ENCODE peak calls at places on chromosomes 12 and 14, in five cellular contexts. One of them, this sample, is unnamed.

GRCh38 chr12:80352476-80352875 is 91.6 kb upstream of the PTPRQ start:
- DNase-seq in dorsolateral prefrontal cortex: no peak
- DNase-seq in BJ: no peak
- DNase-seq in iris pigment epithelial cell: peak
- DNase-seq in stimulated activated naive CD8-positive, alpha-beta T cell treated with anti-CD3 and anti-CD28 coated beads, Interleukin-15, Interleukin-2, amounts not matched to agents 100 U/mL and 50 U/mL, for 24 hours: no peak
- DNase-seq in this sample: no peak

GRCh38 chr14:73610692-73611091 is 1.6 kb upstream of the ACOT6 start:
- DNase-seq in dorsolateral prefrontal cortex: no peak
- DNase-seq in BJ: no peak
- DNase-seq in iris pigment epithelial cell: peak
- DNase-seq in stimulated activated naive CD8-positive, alpha-beta T cell treated with anti-CD3 and anti-CD28 coated beads, Interleukin-15, Interleukin-2, amounts not matched to agents 100 U/mL and 50 U/mL, for 24 hours: no peak
- DNase-seq in this sample: no peak

GRCh38 chr12:46349253-46349652 is 23.3 kb downstream of the SLC38A2 start:
- DNase-seq in dorsolateral prefrontal cortex: no peak
- DNase-seq in BJ: no peak
- DNase-seq in iris pigment epithelial cell: no peak
- DNase-seq in stimulated activated naive CD8-positive, alpha-beta T cell treated with anti-CD3 and anti-CD28 coated beads, Interleukin-15, Interleukin-2, amounts not matched to agents 100 U/mL and 50 U/mL, for 24 hours: no peak
- DNase-seq in this sample: no peak

GRCh38 chr14:70020350-70021170 is 141.3 kb downstream of the SMOC1 start:
- DNase-seq in dorsolateral prefrontal cortex: no peak
- DNase-seq in BJ: no peak
- DNase-seq in iris pigment epithelial cell: peak
- DNase-seq in stimulated activated naive CD8-positive, alpha-beta T cell treated with anti-CD3 and anti-CD28 coated beads, Interleukin-15, Interleukin-2, amounts not matched to agents 100 U/mL and 50 U/mL, for 24 hours: no peak
- DNase-seq in this sample: no peak

GRCh38 chr12:4270016-4270669 is 3.4 kb upstream of the CCND2 start:
- DNase-seq in dorsolateral prefrontal cortex: no peak
- DNase-seq in BJ: no peak
- DNase-seq in iris pigment epithelial cell: no peak
- DNase-seq in stimulated activated naive CD8-positive, alpha-beta T cell treated with anti-CD3 and anti-CD28 coated beads, Interleukin-15, Interleukin-2, amounts not matched to agents 100 U/mL and 50 U/mL, for 24 hours: peak
- DNase-seq in this sample: peak

GRCh38 chr12:122096591-122097149 is 18.1 kb downstream of the MLXIP start:
- DNase-seq in dorsolateral prefrontal cortex: no peak
- DNase-seq in BJ: no peak
- DNase-seq in iris pigment epithelial cell: peak
- DNase-seq in stimulated activated naive CD8-positive, alpha-beta T cell treated with anti-CD3 and anti-CD28 coated beads, Interleukin-15, Interleukin-2, amounts not matched to agents 100 U/mL and 50 U/mL, for 24 hours: no peak
- DNase-seq in this sample: no peak

GRCh38 chr14:41925409-41925808 is 318.7 kb downstream of the LRFN5 start:
- DNase-seq in dorsolateral prefrontal cortex: no peak
- DNase-seq in BJ: no peak
- DNase-seq in iris pigment epithelial cell: peak
- DNase-seq in stimulated activated naive CD8-positive, alpha-beta T cell treated with anti-CD3 and anti-CD28 coated beads, Interleukin-15, Interleukin-2, amounts not matched to agents 100 U/mL and 50 U/mL, for 24 hours: no peak
- DNase-seq in this sample: no peak

GRCh38 chr14:57317248-57317833 is 48.6 kb downstream of the AP5M1 start:
- DNase-seq in dorsolateral prefrontal cortex: peak
- DNase-seq in BJ: peak
- DNase-seq in iris pigment epithelial cell: peak
- DNase-seq in stimulated activated naive CD8-positive, alpha-beta T cell treated with anti-CD3 and anti-CD28 coated beads, Interleukin-15, Interleukin-2, amounts not matched to agents 100 U/mL and 50 U/mL, for 24 hours: peak
- DNase-seq in this sample: peak

GRCh38 chr12:52867636-52868035 is 18.8 kb upstream of the KRT78 start:
- DNase-seq in dorsolateral prefrontal cortex: no peak
- DNase-seq in BJ: no peak
- DNase-seq in iris pigment epithelial cell: no peak
- DNase-seq in stimulated activated naive CD8-positive, alpha-beta T cell treated with anti-CD3 and anti-CD28 coated beads, Interleukin-15, Interleukin-2, amounts not matched to agents 100 U/mL and 50 U/mL, for 24 hours: peak
- DNase-seq in this sample: peak

This sample was measured in activated CD4-positive, alpha-beta memory T cell treated with anti-CD3 and anti-CD28 coated beads for 36 hours.